ENCODE peak calls at places on chromosome 22, in five cellular contexts. W is activated CD4-positive, alpha-beta T cell treated with anti-CD3 and anti-CD28 coated beads for 24 hours; X is NCI-H1092 treated with DMSO at 0.1 percent for 48 hours; O is NCI-H345; P is NCI-H69. L is an unnamed sample.

GRCh38 chr22:46545041-46545796 is 7.8 kb upstream of the CELSR1 start:
- DNase-seq in P (peak), W (no peak), X (no peak), O (no peak), L (no peak)

GRCh38 chr22:16800358-16800757 is 24.9 kb downstream of the XKR3 start:
- DNase-seq in O (no peak), W (no peak), P (no peak), X (no peak), L (no peak)

GRCh38 chr22:29782061-29782845 is 15.1 kb downstream of the UQCR10 start:
- DNase-seq in W (no peak), O (no peak), P (no peak), X (no peak), L (no peak)

GRCh38 chr22:23926561-23926960 is 32.4 kb downstream of the MIF start:
- DNase-seq in P (no peak), O (no peak), X (no peak), W (no peak), L (no peak)

GRCh38 chr22:22342697-22343602 is 98.4 kb downstream of the VPREB1 start:
- DNase-seq in W (peak), P (peak), O (peak), X (peak), L (peak)

GRCh38 chr22:30230330-30230729 is 16.2 kb downstream of the LIF start:
- DNase-seq in X (no peak), W (no peak), O (no peak), P (no peak), L (no peak)

GRCh38 chr22:46391486-46392136 is 56.1 kb downstream of the TRMU start:
- DNase-seq in X (no peak), W (no peak), P (no peak), O (no peak), L (no peak)

GRCh38 chr22:28424427-28425080 is 255.1 kb downstream of the TTC28 start:
- DNase-seq in O (peak), P (peak), W (no peak), X (peak), L (no peak)

GRCh38 chr22:28369849-28370248 is 309.8 kb downstream of the TTC28 start:
- DNase-seq in P (no peak), X (no peak), O (no peak), W (no peak), L (no peak)

GRCh38 chr22:25682071-25682470 is 59.9 kb upstream of the MYO18B start:
- DNase-seq in W (no peak), X (no peak), P (no peak), O (no peak), L (no peak)

GRCh38 chr22:46997311-46997970 is 235.0 kb downstream of the TBC1D22A start:
- DNase-seq in X (no peak), P (no peak), W (no peak), O (no peak), L (no peak)

GRCh38 chr22:25051073-25051472 is 98.6 kb downstream of the KIAA1671 start:
- DNase-seq in X (no peak), O (no peak), W (no peak), P (no peak), L (no peak)

L was measured in WERI-Rb-1.